ENCODE peak calls at places on chromosomes 11 and 22, in eight cellular contexts. G is bronchial epithelial cell, A is cardiac muscle cell, H is cardiac fibroblast, E is astrocyte of the spinal cord, L is testis, I is upper lobe of right lung, P is AG09309. D is an unnamed sample.

GRCh38 chr11:28679795-28680194 is 571.6 kb downstream of the METTL15 start:
- DNase-seq in G (no peak), A (no peak), H (peak), E (peak), L (no peak), I (no peak), P (peak), D (peak)

GRCh38 chr22:37639070-37639760 is at the start of gene SH3BP1:
- DNase-seq in G (no peak), A (peak), H (peak), E (no peak), L (no peak), I (peak), P (no peak), D (no peak)

GRCh38 chr11:77127674-77127968 is 425 bp upstream of the MYO7A start:
- DNase-seq in G (no peak), A (peak), H (no peak), E (no peak), L (no peak), I (no peak), P (no peak), D (no peak)

GRCh38 chr11:134846776-134847722 is 435.0 kb upstream of the B3GAT1 start:
- DNase-seq in G (no peak), A (no peak), H (no peak), E (no peak), L (no peak), I (no peak), P (no peak), D (no peak)

GRCh38 chr11:76237914-76238313 is 31.6 kb upstream of the WNT11 start:
- DNase-seq in G (no peak), A (no peak), H (no peak), E (no peak), L (no peak), I (no peak), P (no peak), D (no peak)

GRCh38 chr11:117410238-117410637 is 82.6 kb downstream of the CEP164 start:
- DNase-seq in G (no peak), A (no peak), H (no peak), E (no peak), L (no peak), I (no peak), P (no peak), D (no peak)

GRCh38 chr22:36824655-36825054 is 7.8 kb upstream of the PVALB start:
- DNase-seq in G (no peak), A (no peak), H (no peak), E (no peak), L (no peak), I (no peak), P (no peak), D (no peak)

GRCh38 chr11:16985297-16985696 is 28.9 kb downstream of the PLEKHA7 start:
- DNase-seq in G (no peak), A (no peak), H (no peak), E (no peak), L (no peak), I (no peak), P (no peak), D (no peak)

GRCh38 chr11:13126430-13126829 is 117.3 kb downstream of the RASSF10 start:
- DNase-seq in G (peak), A (no peak), H (peak), E (peak), L (no peak), I (no peak), P (peak), D (peak)

GRCh38 chr11:133951484-133952198 is 5.1 kb downstream of the IGSF9B start:
- DNase-seq in G (peak), A (no peak), H (peak), E (no peak), L (peak), I (no peak), P (no peak), D (peak)

GRCh38 chr11:85965202-85965601 is 103.7 kb downstream of the PICALM start:
- DNase-seq in G (peak), A (no peak), H (no peak), E (no peak), L (no peak), I (no peak), P (no peak), D (peak)

GRCh38 chr11:85967457-85967856 is 101.4 kb downstream of the PICALM start:
- DNase-seq in G (no peak), A (no peak), H (no peak), E (no peak), L (peak), I (no peak), P (no peak), D (no peak)

GRCh38 chr11:85961130-85961529 is 105.9 kb downstream of the CCDC83 start:
- DNase-seq in G (no peak), A (peak), H (no peak), E (no peak), L (no peak), I (no peak), P (no peak), D (no peak)

GRCh38 chr11:85960678-85961077 is 105.5 kb downstream of the CCDC83 start:
- DNase-seq in G (no peak), A (no peak), H (no peak), E (no peak), L (no peak), I (no peak), P (no peak), D (no peak)

DNA sequence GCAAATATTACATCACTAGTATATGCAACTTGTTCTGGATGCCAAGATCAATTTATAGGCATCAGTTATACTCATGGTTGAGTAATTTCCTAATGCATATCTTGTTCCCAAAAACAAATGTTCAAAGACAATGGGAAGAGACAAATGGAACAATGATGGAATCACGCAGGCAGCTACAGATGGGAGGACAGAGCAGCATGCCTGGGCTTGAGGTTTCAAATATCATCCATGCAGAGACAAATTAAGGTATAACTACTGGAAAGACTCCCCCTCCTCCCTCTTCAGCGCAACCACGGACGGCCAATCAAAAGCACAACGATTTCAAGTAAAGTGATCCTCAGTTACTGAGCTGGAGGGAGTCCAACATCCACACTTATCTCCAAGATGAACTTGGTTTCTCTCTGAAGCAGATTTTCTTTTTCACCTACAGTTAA is 106.8 kb downstream of the CCDC83 start:
- DNase-seq in G (peak), A (no peak), H (peak), E (peak), L (no peak), I (no peak), P (no peak), D (peak)
- H3K4me3 ChIP-seq in G (no peak), A (no peak), H (no peak), E (no peak), L (no peak), I (no peak), P (no peak), D (no peak)

GRCh38 chr11:115696472-115697011 is 192.3 kb upstream of the CADM1 start:
- DNase-seq in G (no peak), A (no peak), H (no peak), E (no peak), L (no peak), I (no peak), P (no peak), D (no peak)

GRCh38 chr11:115695677-115696451 is 191.6 kb upstream of the CADM1 start:
- DNase-seq in G (no peak), A (no peak), H (no peak), E (no peak), L (no peak), I (no peak), P (no peak), D (no peak)

GRCh38 chr11:115691030-115691429 is 186.8 kb upstream of the CADM1 start:
- DNase-seq in G (no peak), A (no peak), H (no peak), E (no peak), L (no peak), I (no peak), P (no peak), D (no peak)

GRCh38 chr11:115687934-115688333 is 183.7 kb upstream of the CADM1 start:
- DNase-seq in G (no peak), A (no peak), H (no peak), E (no peak), L (no peak), I (no peak), P (no peak), D (no peak)

DNA sequence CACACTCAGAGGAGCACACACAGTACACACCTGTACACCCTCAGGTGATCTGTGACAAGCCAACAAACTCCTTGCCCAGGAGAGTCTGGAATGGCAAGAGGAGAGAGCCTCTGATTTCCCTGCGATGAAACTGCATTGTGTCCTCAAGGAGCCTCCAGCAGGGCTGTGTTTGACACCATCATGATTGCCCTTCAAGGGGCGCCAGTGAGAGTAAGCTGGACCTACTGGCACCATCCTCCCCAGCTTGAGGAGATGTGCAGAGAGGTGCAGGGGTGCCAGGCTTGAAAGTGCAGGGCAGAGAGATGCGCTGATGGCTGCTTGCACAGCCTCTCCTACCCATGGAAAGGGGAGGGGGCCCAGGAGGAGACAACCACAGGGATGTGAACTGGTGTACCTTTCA is 188.8 kb upstream of the CADM1 start:
- DNase-seq in G (no peak), A (no peak), H (no peak), E (no peak), L (no peak), I (no peak), P (no peak), D (no peak)
- TF ChIP-seq CTCF in G (no peak), A (no peak), H (no peak), E (no peak), L (no peak), I (no peak), P (no peak), D (no peak)

GRCh38 chr22:43860126-43860525 is 2.2 kb downstream of the SULT4A1 start:
- DNase-seq in G (no peak), A (no peak), H (no peak), E (no peak), L (no peak), I (peak), P (no peak), D (no peak)

GRCh38 chr22:43862074-43862881 is at the start of gene SULT4A1:
- DNase-seq in G (no peak), A (peak), H (peak), E (no peak), L (peak), I (peak), P (no peak), D (peak)

GRCh38 chr22:43860831-43861230 is 1.5 kb downstream of the SULT4A1 start:
- DNase-seq in G (no peak), A (no peak), H (no peak), E (no peak), L (no peak), I (peak), P (no peak), D (no peak)

GRCh38 chr22:43861529-43861928 is 784 bp downstream of the SULT4A1 start:
- DNase-seq in G (no peak), A (no peak), H (peak), E (no peak), L (no peak), I (no peak), P (no peak), D (peak)

GRCh38 chr22:43862882-43863202 is 529 bp upstream of the SULT4A1 start:
- DNase-seq in G (no peak), A (no peak), H (no peak), E (no peak), L (no peak), I (no peak), P (no peak), D (no peak)
- H3K4me3 ChIP-seq in G (peak), A (peak), H (no peak), E (no peak), L (peak), I (no peak), P (no peak), D (peak)

DNA sequence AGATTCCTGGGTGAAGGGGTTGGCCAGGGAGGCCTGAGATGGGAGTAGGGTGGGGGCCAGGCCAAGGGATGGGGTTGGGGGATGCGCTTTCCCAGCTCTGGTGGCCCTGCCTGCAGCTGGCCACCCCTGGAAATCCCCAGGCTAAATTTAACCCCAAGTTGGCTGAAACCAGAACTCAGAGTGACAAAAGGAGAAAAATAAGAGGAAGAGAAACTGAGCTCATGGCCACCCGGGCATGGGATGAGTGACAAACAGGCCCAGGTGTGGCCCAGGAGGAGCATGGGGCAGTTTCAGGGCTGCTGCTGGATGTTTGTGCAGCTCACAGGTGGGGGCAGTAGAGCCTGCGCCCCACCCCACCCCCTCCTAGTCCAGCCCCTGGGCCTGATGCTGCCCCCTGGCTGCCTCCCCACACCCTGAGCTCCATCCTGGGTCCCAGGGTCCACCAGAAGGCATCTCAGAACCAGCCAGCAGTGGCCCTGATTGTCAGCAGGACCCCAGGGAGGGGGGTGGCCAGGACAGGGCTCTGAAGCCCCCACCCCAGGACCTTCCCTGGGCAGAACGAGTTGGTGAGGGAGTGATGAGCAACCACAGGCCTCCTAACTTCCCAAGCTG is 48.0 kb downstream of the IGLL5 start:
- DNase-seq in G (no peak), A (no peak), H (no peak), E (no peak), L (no peak), I (no peak), P (no peak), D (no peak)
- TF ChIP-seq CTCF in G (no peak), A (no peak), H (no peak), E (no peak), L (no peak), I (no peak), P (no peak), D (no peak)

GRCh38 chr11:27640954-27641353 is 59.3 kb downstream of the BDNF start:
- DNase-seq in G (no peak), A (peak), H (no peak), E (no peak), L (no peak), I (no peak), P (no peak), D (no peak)

GRCh38 chr11:27635567-27636037 is 64.7 kb downstream of the BDNF start:
- DNase-seq in G (no peak), A (no peak), H (no peak), E (no peak), L (no peak), I (no peak), P (no peak), D (peak)
- H3K4me3 ChIP-seq in G (no peak), A (no peak), H (no peak), E (no peak), L (no peak), I (no peak), P (no peak), D (no peak)